ENCODE peak calls at places on chromosomes 13 and 19, in seven cellular contexts. One of them, this sample, is unnamed.

GRCh38 chr19:19372656-19373416 is 32.6 kb upstream of the GATAD2A start:
- DNase-seq in fibroblast of pulmonary artery: peak
- DNase-seq in HFF-Myc: no peak
- DNase-seq in AG10803: peak
- DNase-seq in neural crest cell: no peak
- DNase-seq in choroid plexus epithelial cell: peak
- DNase-seq in AG09309: no peak
- DNase-seq in this sample: no peak

GRCh38 chr19:35710784-35711723 is 6.7 kb downstream of the ZBTB32 start:
- DNase-seq in fibroblast of pulmonary artery: no peak
- DNase-seq in HFF-Myc: no peak
- DNase-seq in AG10803: no peak
- DNase-seq in neural crest cell: no peak
- DNase-seq in choroid plexus epithelial cell: no peak
- DNase-seq in AG09309: no peak
- DNase-seq in this sample: no peak

GRCh38 chr19:35166100-35167063 is 11.8 kb downstream of the FXYD5 start:
- DNase-seq in fibroblast of pulmonary artery: no peak
- DNase-seq in HFF-Myc: no peak
- DNase-seq in AG10803: no peak
- DNase-seq in neural crest cell: no peak
- DNase-seq in choroid plexus epithelial cell: no peak
- DNase-seq in AG09309: no peak
- DNase-seq in this sample: no peak

GRCh38 chr13:80945328-80945727 is 604.4 kb upstream of the SPRY2 start:
- DNase-seq in fibroblast of pulmonary artery: no peak
- DNase-seq in HFF-Myc: no peak
- DNase-seq in AG10803: no peak
- DNase-seq in neural crest cell: peak
- DNase-seq in choroid plexus epithelial cell: no peak
- DNase-seq in AG09309: no peak
- DNase-seq in this sample: peak

GRCh38 chr13:31950121-31950810 is 81.3 kb upstream of the FRY start:
- DNase-seq in fibroblast of pulmonary artery: no peak
- DNase-seq in HFF-Myc: no peak
- DNase-seq in AG10803: no peak
- DNase-seq in neural crest cell: no peak
- DNase-seq in choroid plexus epithelial cell: no peak
- DNase-seq in AG09309: no peak
- DNase-seq in this sample: no peak

GRCh38 chr13:90400372-90400771 is 947.1 kb upstream of the MIR17HG start:
- DNase-seq in fibroblast of pulmonary artery: no peak
- DNase-seq in HFF-Myc: no peak
- DNase-seq in AG10803: no peak
- DNase-seq in neural crest cell: no peak
- DNase-seq in choroid plexus epithelial cell: no peak
- DNase-seq in AG09309: no peak
- DNase-seq in this sample: no peak

GRCh38 chr19:18349524-18350128 is 9.2 kb downstream of the PGPEP1 start:
- DNase-seq in fibroblast of pulmonary artery: peak
- DNase-seq in HFF-Myc: no peak
- DNase-seq in AG10803: peak
- DNase-seq in neural crest cell: peak
- DNase-seq in choroid plexus epithelial cell: peak
- DNase-seq in AG09309: peak
- DNase-seq in this sample: peak

GRCh38 chr19:55640577-55641375 is at the start of gene ZNF580:
- DNase-seq in fibroblast of pulmonary artery: peak
- DNase-seq in HFF-Myc: no peak
- DNase-seq in AG10803: peak
- DNase-seq in neural crest cell: peak
- DNase-seq in choroid plexus epithelial cell: peak
- DNase-seq in AG09309: no peak
- DNase-seq in this sample: peak

GRCh38 chr13:102361113-102361512 is 40.7 kb downstream of the FGF14 start:
- DNase-seq in fibroblast of pulmonary artery: no peak
- DNase-seq in HFF-Myc: no peak
- DNase-seq in AG10803: no peak
- DNase-seq in neural crest cell: no peak
- DNase-seq in choroid plexus epithelial cell: no peak
- DNase-seq in AG09309: no peak
- DNase-seq in this sample: no peak

GRCh38 chr13:30224732-30225131 is 82.6 kb downstream of the KATNAL1 start:
- DNase-seq in fibroblast of pulmonary artery: peak
- DNase-seq in HFF-Myc: no peak
- DNase-seq in AG10803: peak
- DNase-seq in neural crest cell: no peak
- DNase-seq in choroid plexus epithelial cell: peak
- DNase-seq in AG09309: peak
- DNase-seq in this sample: no peak

GRCh38 chr13:19818223-19818842 is 35.6 kb upstream of the PSPC1 start:
- DNase-seq in fibroblast of pulmonary artery: peak
- DNase-seq in HFF-Myc: no peak
- DNase-seq in AG10803: no peak
- DNase-seq in neural crest cell: peak
- DNase-seq in choroid plexus epithelial cell: peak
- DNase-seq in AG09309: no peak
- DNase-seq in this sample: peak

GRCh38 chr19:13506550-13506878 is 235 bp upstream of the CACNA1A start:
- DNase-seq in fibroblast of pulmonary artery: no peak
- DNase-seq in HFF-Myc: no peak
- DNase-seq in AG10803: peak
- DNase-seq in neural crest cell: no peak
- DNase-seq in choroid plexus epithelial cell: no peak
- DNase-seq in AG09309: peak
- DNase-seq in this sample: no peak

GRCh38 chr19:51187395-51188226 is 37.3 kb upstream of the CD33 start:
- DNase-seq in fibroblast of pulmonary artery: no peak
- DNase-seq in HFF-Myc: no peak
- DNase-seq in AG10803: no peak
- DNase-seq in neural crest cell: no peak
- DNase-seq in choroid plexus epithelial cell: no peak
- DNase-seq in AG09309: no peak
- DNase-seq in this sample: no peak

GRCh38 chr13:42820450-42820849 is 39.1 kb downstream of the FAM216B start:
- DNase-seq in fibroblast of pulmonary artery: peak
- DNase-seq in HFF-Myc: no peak
- DNase-seq in AG10803: no peak
- DNase-seq in neural crest cell: no peak
- DNase-seq in choroid plexus epithelial cell: no peak
- DNase-seq in AG09309: no peak
- DNase-seq in this sample: no peak
- TF ChIP-seq CTCF in fibroblast of pulmonary artery: no peak
- TF ChIP-seq CTCF in HFF-Myc: no peak
- TF ChIP-seq CTCF in AG10803: no peak
- TF ChIP-seq CTCF in neural crest cell: no peak
- TF ChIP-seq CTCF in choroid plexus epithelial cell: no peak
- TF ChIP-seq CTCF in AG09309: no peak
- TF ChIP-seq CTCF in this sample: no peak

DNA sequence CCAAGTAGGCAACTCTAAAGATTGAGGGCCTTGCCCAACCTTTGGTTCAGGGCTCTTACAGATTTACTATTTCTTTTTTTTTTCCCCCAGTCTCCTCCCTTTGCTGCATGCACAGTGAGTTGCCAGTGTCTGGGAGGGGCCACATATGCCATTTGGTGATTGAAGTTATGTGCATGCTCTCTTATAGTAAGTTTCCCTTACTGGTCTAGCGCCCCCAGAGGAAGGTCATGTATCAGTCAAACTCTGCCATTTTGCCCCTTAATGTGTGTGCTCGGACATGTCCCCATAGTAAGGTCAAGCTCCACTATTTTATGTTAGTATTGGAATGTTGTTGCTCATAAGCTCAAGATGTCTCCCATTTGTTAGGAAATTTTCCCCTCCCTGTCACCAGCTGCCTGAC is 1138.0 kb upstream of the SLC10A2 start:
- DNase-seq in fibroblast of pulmonary artery: no peak
- DNase-seq in HFF-Myc: no peak
- DNase-seq in AG10803: no peak
- DNase-seq in neural crest cell: no peak
- DNase-seq in choroid plexus epithelial cell: no peak
- DNase-seq in AG09309: no peak
- DNase-seq in this sample: no peak
- TF ChIP-seq CTCF in fibroblast of pulmonary artery: no peak
- TF ChIP-seq CTCF in HFF-Myc: no peak
- TF ChIP-seq CTCF in AG10803: no peak
- TF ChIP-seq CTCF in neural crest cell: no peak
- TF ChIP-seq CTCF in choroid plexus epithelial cell: no peak
- TF ChIP-seq CTCF in AG09309: no peak
- TF ChIP-seq CTCF in this sample: no peak

DNA sequence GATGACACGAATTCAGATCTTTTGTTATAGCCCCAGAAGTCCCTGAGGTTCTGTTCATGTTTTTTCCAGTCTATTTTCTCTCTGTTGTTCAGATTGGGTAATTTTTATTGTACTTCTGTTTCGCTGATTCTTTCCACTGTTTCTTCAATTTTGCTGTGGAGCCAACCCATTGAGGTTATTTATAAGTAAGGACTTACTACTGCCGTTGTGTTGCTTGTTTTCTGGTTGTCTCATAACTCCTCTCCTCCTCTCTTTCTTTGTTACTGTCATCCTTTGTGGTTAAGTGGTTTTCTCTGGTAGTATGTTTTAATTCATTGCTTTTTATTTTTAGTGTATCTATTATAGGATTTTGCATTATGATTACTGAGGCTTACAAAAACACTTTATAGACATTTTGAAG is 48.7 kb upstream of the GAS6 start:
- DNase-seq in fibroblast of pulmonary artery: no peak
- DNase-seq in HFF-Myc: no peak
- DNase-seq in AG10803: peak
- DNase-seq in neural crest cell: no peak
- DNase-seq in choroid plexus epithelial cell: no peak
- DNase-seq in AG09309: no peak
- DNase-seq in this sample: no peak
- TF ChIP-seq CTCF in fibroblast of pulmonary artery: no peak
- TF ChIP-seq CTCF in HFF-Myc: no peak
- TF ChIP-seq CTCF in AG10803: no peak
- TF ChIP-seq CTCF in neural crest cell: no peak
- TF ChIP-seq CTCF in choroid plexus epithelial cell: no peak
- TF ChIP-seq CTCF in AG09309: no peak
- TF ChIP-seq CTCF in this sample: no peak

GRCh38 chr19:33311326-33311682 is 9.0 kb upstream of the CEBPA start:
- DNase-seq in fibroblast of pulmonary artery: no peak
- DNase-seq in HFF-Myc: no peak
- DNase-seq in AG10803: no peak
- DNase-seq in neural crest cell: no peak
- DNase-seq in choroid plexus epithelial cell: no peak
- DNase-seq in AG09309: no peak
- DNase-seq in this sample: no peak
- TF ChIP-seq CTCF in fibroblast of pulmonary artery: no peak
- TF ChIP-seq CTCF in HFF-Myc: peak
- TF ChIP-seq CTCF in AG10803: no peak
- TF ChIP-seq CTCF in neural crest cell: peak
- TF ChIP-seq CTCF in choroid plexus epithelial cell: peak
- TF ChIP-seq CTCF in AG09309: peak
- TF ChIP-seq CTCF in this sample: no peak

GRCh38 chr13:77918391-77919261 is at the start of gene EDNRB:
- DNase-seq in fibroblast of pulmonary artery: peak
- DNase-seq in HFF-Myc: no peak
- DNase-seq in AG10803: peak
- DNase-seq in neural crest cell: peak
- DNase-seq in choroid plexus epithelial cell: peak
- DNase-seq in AG09309: no peak
- DNase-seq in this sample: peak
- TF ChIP-seq CTCF in fibroblast of pulmonary artery: peak
- TF ChIP-seq CTCF in HFF-Myc: no peak
- TF ChIP-seq CTCF in AG10803: peak
- TF ChIP-seq CTCF in neural crest cell: no peak
- TF ChIP-seq CTCF in choroid plexus epithelial cell: no peak
- TF ChIP-seq CTCF in AG09309: no peak
- TF ChIP-seq CTCF in this sample: no peak

GRCh38 chr13:113051641-113052040 is 54.0 kb upstream of the F7 start:
- DNase-seq in fibroblast of pulmonary artery: no peak
- DNase-seq in HFF-Myc: no peak
- DNase-seq in AG10803: no peak
- DNase-seq in neural crest cell: no peak
- DNase-seq in choroid plexus epithelial cell: no peak
- DNase-seq in AG09309: no peak
- DNase-seq in this sample: peak
- TF ChIP-seq CTCF in fibroblast of pulmonary artery: no peak
- TF ChIP-seq CTCF in HFF-Myc: no peak
- TF ChIP-seq CTCF in AG10803: no peak
- TF ChIP-seq CTCF in neural crest cell: no peak
- TF ChIP-seq CTCF in choroid plexus epithelial cell: no peak
- TF ChIP-seq CTCF in AG09309: no peak
- TF ChIP-seq CTCF in this sample: no peak

This sample was measured in glutamatergic neuron.